ENCODE peak calls at places on chromosomes 16 and 17, in four cellular contexts. W is K562, P is HL-60, D is GM12878. Y is an unnamed sample.

GRCh38 chr17:15351925-15352324 is 10.5 kb upstream of the TEKT3 start:
- DNase-seq in W (no peak), P (no peak), D (no peak), Y (no peak)

GRCh38 chr16:17561056-17561455 is 90.3 kb upstream of the XYLT1 start:
- DNase-seq in W (no peak), P (no peak), D (no peak), Y (no peak)

GRCh38 chr17:81549826-81550225 is 2.3 kb downstream of the FAAP100 start:
- DNase-seq in W (no peak), P (no peak), D (no peak), Y (no peak)

GRCh38 chr17:44540246-44541084 is 16.8 kb upstream of the FZD2 start:
- DNase-seq in W (no peak), P (no peak), D (no peak), Y (no peak)

GRCh38 chr16:81578015-81578554 is 133.5 kb downstream of the CMIP start:
- DNase-seq in W (no peak), P (no peak), D (no peak), Y (no peak)

GRCh38 chr16:56013962-56014552 is 138.9 kb upstream of the CES5A start:
- DNase-seq in W (peak), P (peak), D (no peak), Y (no peak)

GRCh38 chr16:66250686-66251405 is 115.6 kb upstream of the CDH5 start:
- DNase-seq in W (no peak), P (no peak), D (no peak), Y (no peak)

GRCh38 chr17:79045001-79045729 is 21.2 kb downstream of the C1QTNF1 start:
- DNase-seq in W (peak), P (no peak), D (no peak), Y (no peak)

GRCh38 chr17:35740997-35741931 is 9.8 kb downstream of the RASL10B start:
- DNase-seq in W (peak), P (no peak), D (no peak), Y (no peak)

GRCh38 chr17:16516594-16517018 is 24.6 kb upstream of the LRRC75A start:
- DNase-seq in W (peak), P (no peak), D (no peak), Y (no peak)

GRCh38 chr17:6166492-6167179 is 96.5 kb downstream of the WSCD1 start:
- DNase-seq in W (no peak), P (no peak), D (no peak), Y (no peak)

GRCh38 chr17:12386240-12386639 is 279.4 kb upstream of the MYOCD start:
- DNase-seq in W (no peak), P (no peak), D (no peak), Y (no peak)

GRCh38 chr17:81905424-81905875 is 3.4 kb downstream of the NPB start:
- DNase-seq in W (no peak), P (no peak), D (no peak), Y (no peak)

GRCh38 chr17:27609606-27610303 is 21.2 kb upstream of the LGALS9 start:
- DNase-seq in W (no peak), P (no peak), D (no peak), Y (no peak)
- TF ChIP-seq SPI1 in W (no peak), P (no peak), D (no peak), Y (no peak)

GRCh38 chr17:59845595-59846390 is 47.0 kb downstream of the TUBD1 start:
- DNase-seq in W (peak), P (no peak), D (no peak), Y (no peak)
- TF ChIP-seq SPI1 in W (no peak), P (no peak), D (peak), Y (peak)

DNA sequence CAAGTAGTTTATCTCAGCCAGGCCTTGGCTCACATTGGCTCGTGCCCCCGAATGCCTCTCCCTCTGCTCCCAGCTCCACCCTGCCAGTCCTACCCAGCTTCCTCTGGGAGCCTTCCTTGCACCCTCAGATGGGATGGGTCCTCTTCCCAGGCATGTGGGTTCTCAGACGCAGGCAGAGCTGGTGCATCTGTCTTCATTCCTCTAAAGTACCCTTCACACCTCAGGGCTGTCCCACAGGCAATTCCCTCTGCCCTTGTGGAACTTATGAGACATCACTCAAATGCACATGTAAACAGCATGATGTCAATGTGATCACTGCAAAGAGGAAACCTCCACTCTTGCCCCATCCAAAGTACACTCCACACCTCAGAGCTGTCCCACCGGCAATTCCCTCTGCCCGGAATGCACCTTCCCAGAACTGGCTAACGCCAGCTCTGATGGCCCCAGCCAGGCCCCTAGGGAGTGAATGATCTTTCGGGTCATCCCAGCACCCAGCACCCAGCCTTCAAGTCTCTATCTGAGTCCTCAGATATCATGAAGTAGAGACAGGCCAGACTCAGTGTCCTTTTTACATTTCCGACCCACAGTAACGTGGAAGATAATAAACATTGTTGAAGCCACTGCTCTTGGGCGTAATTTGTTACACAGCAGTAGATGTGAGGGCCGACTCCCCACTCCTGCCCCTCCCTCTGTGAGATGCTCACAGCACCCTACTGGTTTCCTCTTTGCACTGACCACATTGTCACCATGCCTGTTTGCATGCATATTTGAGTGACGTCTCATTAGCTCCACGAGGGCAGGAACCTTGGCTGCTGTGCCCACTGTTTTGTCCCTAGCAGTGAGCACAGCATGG is 85.4 kb downstream of the N4BP1 start:
- DNase-seq in W (no peak), P (no peak), D (no peak), Y (no peak)
- TF ChIP-seq SPI1 in W (no peak), P (peak), D (no peak), Y (no peak)

GRCh38 chr17:27348196-27348595 is 54.3 kb downstream of the WSB1 start:
- DNase-seq in W (no peak), P (no peak), D (no peak), Y (no peak)
- TF ChIP-seq SPI1 in W (no peak), P (no peak), D (no peak), Y (no peak)

GRCh38 chr17:55278173-55278748 is 13.5 kb downstream of the HLF start:
- DNase-seq in W (no peak), P (no peak), D (no peak), Y (no peak)

GRCh38 chr17:55274371-55275255 is 9.9 kb downstream of the HLF start:
- DNase-seq in W (no peak), P (no peak), D (no peak), Y (no peak)

GRCh38 chr17:55279203-55279602 is 14.4 kb downstream of the HLF start:
- DNase-seq in W (no peak), P (no peak), D (no peak), Y (no peak)

GRCh38 chr17:55273579-55274370 is 9.0 kb downstream of the HLF start:
- DNase-seq in W (no peak), P (no peak), D (no peak), Y (no peak)

DNA sequence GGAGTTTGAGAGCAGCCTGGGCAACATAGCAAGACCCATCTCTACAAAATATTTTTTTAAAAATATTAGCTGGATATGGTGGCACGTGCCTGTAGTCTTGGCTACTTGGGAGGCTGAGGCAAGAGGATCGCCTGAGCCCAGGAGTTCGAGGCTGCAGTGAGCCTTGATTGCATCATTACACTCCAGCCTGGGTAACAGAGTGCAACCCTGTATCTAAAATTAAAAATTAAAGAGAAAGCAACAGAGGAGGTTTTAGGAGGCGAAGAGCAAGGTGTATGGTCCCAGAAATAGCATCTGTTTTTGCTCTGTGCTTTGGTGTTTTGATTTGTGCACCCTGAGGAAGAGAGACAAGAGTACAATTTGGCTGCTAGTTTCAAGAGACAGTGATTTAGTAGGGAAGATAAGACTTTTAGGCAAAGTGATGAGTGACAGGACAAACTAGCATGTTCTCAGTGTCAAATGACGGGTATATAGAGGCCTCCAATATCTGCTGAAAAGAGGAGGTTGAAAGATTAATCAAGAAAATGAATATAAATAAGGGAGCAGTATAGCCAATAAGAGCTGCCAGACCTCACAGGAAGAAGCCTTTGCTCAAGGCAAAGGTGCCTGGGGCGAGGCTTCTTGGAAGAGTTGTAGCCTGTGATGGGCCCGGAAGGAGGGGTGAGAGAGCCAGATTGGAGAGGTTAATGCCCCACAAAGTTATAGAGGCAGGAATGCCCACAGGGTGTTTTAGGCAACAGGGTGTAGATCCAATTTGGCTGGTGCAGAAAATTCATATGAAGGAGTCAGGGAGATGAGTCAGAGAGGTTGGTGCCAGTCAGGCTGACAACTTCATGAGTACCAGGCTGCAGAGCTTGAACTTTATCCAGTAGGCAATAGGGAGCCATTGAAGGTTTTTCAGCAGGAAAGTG is 11.4 kb downstream of the HLF start:
- DNase-seq in W (no peak), P (no peak), D (no peak), Y (no peak)
- TF ChIP-seq SPI1 in W (no peak), P (no peak), D (no peak), Y (no peak)

DNA sequence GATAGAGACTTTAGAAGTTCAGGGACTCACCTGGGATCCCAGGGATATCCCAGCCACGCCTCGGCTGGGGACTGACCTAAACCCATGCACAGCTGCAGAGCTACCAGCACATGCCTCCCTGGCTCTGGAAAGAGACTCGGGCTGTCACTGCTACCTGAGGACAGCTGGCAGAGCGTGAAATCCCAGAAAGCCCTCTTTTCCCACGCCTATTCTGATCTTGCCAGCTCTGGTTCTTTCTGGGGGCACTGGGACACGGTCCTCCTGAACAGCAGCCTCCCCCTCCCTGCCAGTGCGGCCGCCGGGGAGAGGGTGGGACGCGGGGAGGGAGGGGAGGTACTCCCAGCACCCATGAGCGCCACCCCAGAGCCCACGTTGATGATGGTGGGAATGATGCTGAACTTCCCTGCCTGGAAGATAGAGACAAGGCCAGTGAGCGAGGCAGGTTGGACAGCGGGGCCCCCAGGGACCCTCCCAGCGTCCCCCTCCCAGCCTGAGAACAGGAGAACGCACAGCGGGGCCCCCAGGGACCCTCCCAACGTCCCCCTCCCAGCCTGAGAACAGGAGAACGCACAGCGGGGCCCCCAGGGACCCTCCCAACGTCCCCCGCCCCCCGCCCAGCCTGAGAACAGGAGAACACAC is 10.7 kb downstream of the P2RX5 start:
- DNase-seq in W (no peak), P (no peak), D (no peak), Y (no peak)
- TF ChIP-seq SPI1 in W (no peak), P (no peak), D (no peak), Y (no peak)

GRCh38 chr17:77959216-77959925 is 868 bp downstream of the TNRC6C start:
- DNase-seq in W (peak), P (no peak), D (no peak), Y (peak)
- TF ChIP-seq SPI1 in W (no peak), P (no peak), D (no peak), Y (no peak)

GRCh38 chr16:67637625-67638024 is 7.3 kb upstream of the CARMIL2 start:
- DNase-seq in W (no peak), P (no peak), D (no peak), Y (no peak)
- TF ChIP-seq SPI1 in W (no peak), P (no peak), D (no peak), Y (no peak)

GRCh38 chr16:84383106-84383505 is 14.8 kb downstream of the ATP2C2 start:
- DNase-seq in W (no peak), P (no peak), D (no peak), Y (no peak)
- TF ChIP-seq SPI1 in W (no peak), P (no peak), D (no peak), Y (no peak)